ENCODE peak calls at places on chromosomes 16 and 17, in seven cellular contexts. R, N, L, M, A, I and K are unnamed samples.

GRCh38 chr16:51445250-51445649 is 294.2 kb upstream of the SALL1 start:
- DNase-seq in R (no peak), I (no peak), A (no peak), N (no peak), M (no peak), L (no peak), K (no peak)

GRCh38 chr17:31854672-31855071 is 4.4 kb downstream of the COPRS start:
- DNase-seq in N (no peak), L (no peak), R (no peak), M (no peak), A (no peak), I (no peak), K (no peak)

GRCh38 chr16:66695935-66696668 is 441 bp downstream of the CMTM4 start:
- DNase-seq in M (no peak), L (no peak), I (no peak), R (peak), N (peak), A (peak), K (no peak)

GRCh38 chr16:48054881-48055601 is 100.8 kb downstream of the ABCC12 start:
- DNase-seq in R (peak), N (no peak), M (peak), A (peak), L (peak), I (peak), K (no peak)

GRCh38 chr17:4845128-4845527 is 12.0 kb downstream of the MINK1 start:
- DNase-seq in M (no peak), L (no peak), I (no peak), R (no peak), A (no peak), N (no peak), K (no peak)

GRCh38 chr17:51354908-51355307 is 94.6 kb downstream of the UTP18 start:
- DNase-seq in N (no peak), M (no peak), A (no peak), I (no peak), L (no peak), R (no peak), K (no peak)

GRCh38 chr17:77836557-77837041 is 121.9 kb upstream of the TNRC6C start:
- DNase-seq in I (no peak), M (peak), N (peak), A (peak), L (peak), R (no peak), K (no peak)

GRCh38 chr17:17402558-17402957 is 74.2 kb upstream of the MED9 start:
- DNase-seq in I (no peak), N (no peak), L (no peak), A (no peak), R (no peak), M (no peak), K (no peak)

GRCh38 chr17:71633391-71633849 is 487.4 kb upstream of the SOX9 start:
- DNase-seq in M (peak), N (no peak), A (no peak), L (peak), I (peak), R (no peak), K (no peak)

GRCh38 chr16:64711596-64711995 is 410.3 kb downstream of the CDH11 start:
- DNase-seq in M (peak), I (no peak), L (no peak), R (no peak), A (no peak), N (no peak), K (no peak)

GRCh38 chr17:40069751-40070643 is 7.2 kb downstream of the THRA start:
- DNase-seq in L (peak), A (peak), I (no peak), N (no peak), M (peak), R (peak), K (peak)

GRCh38 chr17:40071720-40072480 is 9.1 kb downstream of the THRA start:
- DNase-seq in R (peak), A (peak), N (peak), I (no peak), L (peak), M (no peak), K (peak)

GRCh38 chr17:40070644-40070894 is 7.8 kb downstream of the THRA start:
- DNase-seq in L (no peak), N (no peak), I (no peak), R (no peak), A (peak), M (no peak), K (no peak)

GRCh38 chr17:40072481-40073346 is 9.9 kb downstream of the THRA start:
- DNase-seq in I (no peak), M (no peak), R (no peak), L (no peak), N (peak), A (no peak), K (peak)

DNA sequence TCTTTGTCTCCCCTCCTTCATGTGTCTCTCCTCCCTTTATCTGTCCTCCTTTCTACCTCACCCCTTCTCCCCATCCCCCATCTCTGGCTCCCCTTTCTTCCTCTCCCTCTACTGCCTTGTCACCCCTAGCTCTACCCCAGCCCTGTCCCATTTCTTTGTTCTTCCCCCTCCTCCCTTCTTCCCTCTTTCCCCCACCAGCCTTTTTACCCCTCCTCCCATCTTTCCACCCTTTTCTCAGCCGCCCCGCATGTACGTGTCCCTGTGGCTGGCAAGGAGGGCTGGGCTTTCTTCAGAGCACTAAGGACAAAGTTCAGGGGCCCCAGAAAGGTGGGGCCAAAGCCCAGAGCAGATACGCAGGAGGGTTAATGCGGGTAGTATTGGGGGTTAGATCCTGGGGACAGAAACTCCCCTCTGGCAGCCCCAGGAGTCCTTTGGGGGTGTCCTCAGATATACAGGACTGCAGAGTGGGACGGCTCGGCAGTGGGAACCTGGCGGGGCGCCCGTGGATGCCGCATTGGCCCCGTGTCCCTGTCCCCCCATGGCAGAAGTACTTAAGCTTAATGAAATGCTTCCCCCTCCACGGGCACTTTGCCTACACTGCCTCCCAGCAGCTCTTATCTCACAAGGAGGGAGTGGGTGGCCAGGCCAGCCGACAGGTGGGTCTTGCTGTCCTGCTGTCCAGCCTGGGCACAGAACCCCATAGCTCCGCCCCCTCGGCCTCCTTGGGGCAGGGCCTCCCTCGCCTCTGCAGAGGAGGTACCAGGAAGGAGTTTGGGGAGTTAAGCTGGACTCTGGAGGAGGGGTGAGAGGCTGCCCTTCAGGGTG is 8.3 kb downstream of the THRA start:
- DNase-seq in M (no peak), L (no peak), A (peak), R (no peak), N (peak), I (no peak), K (peak)
- H3K4me3 ChIP-seq in M (no peak), L (peak), A (peak), R (no peak), N (peak), I (no peak), K (peak)

DNA sequence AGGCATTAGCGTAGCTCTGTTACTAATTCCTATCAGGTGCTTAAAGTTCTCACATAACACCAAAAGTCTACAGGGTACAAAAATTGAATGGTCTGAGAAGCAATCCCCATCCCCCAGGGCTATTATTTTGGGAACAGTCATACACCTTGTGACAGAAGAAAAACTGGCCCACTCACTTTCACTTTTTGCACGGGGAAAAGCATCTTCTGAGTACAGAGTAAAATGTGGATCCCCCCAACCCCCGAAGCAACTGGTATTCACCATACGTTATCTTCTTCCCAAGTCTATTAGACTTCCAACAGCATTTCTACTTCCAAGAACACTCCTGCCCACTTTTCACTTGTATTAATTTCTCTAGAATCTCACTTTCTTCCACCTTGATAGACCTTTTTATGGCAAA is 11.8 kb downstream of the GGA3 start:
- DNase-seq in L (no peak), N (no peak), M (no peak), I (no peak), A (no peak), R (no peak), K (no peak)
- H3K4me3 ChIP-seq in L (peak), N (peak), M (no peak), I (no peak), A (peak), R (no peak), K (peak)

DNA sequence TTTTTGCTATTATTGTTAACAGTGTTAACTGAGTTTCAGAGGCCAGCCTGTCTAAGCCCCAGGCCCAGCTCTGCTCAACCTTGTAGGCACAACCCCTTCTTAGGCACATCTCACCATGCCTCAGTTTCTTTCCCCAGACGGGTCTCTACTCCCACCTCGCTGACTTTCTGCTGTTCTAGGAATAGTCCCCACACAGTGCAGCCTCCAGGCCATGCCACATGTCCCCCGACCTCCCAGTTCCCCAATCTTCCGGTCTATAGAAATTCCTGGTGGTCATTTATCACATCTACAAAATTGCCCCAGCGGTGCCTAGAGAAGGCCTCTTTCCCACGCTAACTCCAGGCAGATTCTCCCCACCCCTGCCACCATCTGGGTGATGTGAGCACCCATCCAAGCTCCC is 34.8 kb downstream of the ADGRG5 start:
- DNase-seq in L (no peak), M (no peak), I (no peak), A (no peak), N (peak), R (no peak), K (peak)
- H3K4me3 ChIP-seq in L (no peak), M (no peak), I (no peak), A (no peak), N (no peak), R (no peak), K (no peak)

DNA sequence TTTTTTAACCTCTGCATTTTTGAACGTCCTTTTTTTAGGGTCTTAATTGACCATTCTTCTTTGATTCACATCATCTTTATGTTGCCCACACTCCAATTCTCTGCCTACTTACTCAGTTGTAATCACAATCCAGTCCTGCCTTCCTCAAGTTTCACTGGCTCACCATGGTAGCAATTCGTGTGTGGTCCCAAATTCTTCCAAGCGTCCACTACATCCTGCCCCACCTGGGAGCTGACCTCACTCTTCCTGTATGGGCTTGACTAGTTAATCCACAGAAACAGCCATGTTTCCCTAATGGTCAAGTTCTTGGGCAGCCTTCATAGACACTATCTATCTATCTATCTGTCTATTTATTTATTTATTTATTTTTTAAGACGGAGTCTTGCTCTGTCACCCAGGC is 7.1 kb downstream of the TLCD2 start:
- DNase-seq in R (no peak), N (no peak), I (no peak), L (no peak), M (no peak), A (no peak), K (no peak)
- H3K4me3 ChIP-seq in R (no peak), N (no peak), I (no peak), L (no peak), M (no peak), A (no peak), K (no peak)

GRCh38 chr17:74211141-74211928 is 2.0 kb upstream of the TTYH2 start:
- DNase-seq in R (no peak), A (peak), M (peak), N (no peak), L (peak), I (no peak), K (no peak)
- H3K4me3 ChIP-seq in R (no peak), A (no peak), M (peak), N (peak), L (peak), I (peak), K (peak)